ENCODE peak calls at places on chromosomes 13 and 19, in four cellular contexts. T, P, D and F are unnamed samples. For H3K4me1, the result is how much of the 10 kb centered on the place peaks cover.

GRCh38 chr13:112972867-112973576 is 4.0 kb downstream of the MCF2L start:
- DNase-seq in P (no peak), D (no peak), T (no peak), F (peak)

GRCh38 chr13:30388401-30389283 is 33.7 kb upstream of the UBE2L5 start:
- DNase-seq in P (no peak), T (no peak), D (peak), F (no peak)

GRCh38 chr13:100883453-100883852 is 208.9 kb upstream of the TMTC4 start:
- DNase-seq in P (no peak), T (no peak), D (no peak), F (no peak)

GRCh38 chr19:38395381-38396127 is 7.1 kb downstream of the SPRED3 start:
- DNase-seq in T (no peak), D (no peak), P (no peak), F (no peak)

GRCh38 chr19:17149393-17150135 is 65.6 kb upstream of the USE1 start:
- DNase-seq in D (no peak), T (no peak), P (no peak), F (no peak)

GRCh38 chr13:43652751-43653150 is 134.0 kb downstream of the ENOX1 start:
- DNase-seq in T (no peak), P (no peak), D (no peak), F (no peak)

GRCh38 chr13:95352486-95352885 is 51.2 kb upstream of the ABCC4 start:
- DNase-seq in D (no peak), P (no peak), T (no peak), F (no peak)

GRCh38 chr13:66407159-66407558 is 823.0 kb downstream of the PCDH9 start:
- DNase-seq in T (no peak), P (no peak), D (no peak), F (no peak)

GRCh38 chr19:3358919-3359849 is 7.2 kb upstream of the NFIC start:
- DNase-seq in T (peak), D (peak), P (no peak), F (peak)

GRCh38 chr13:106568225-106569003 is 477 bp upstream of the ARGLU1 start:
- DNase-seq in D (no peak), T (no peak), P (no peak), F (no peak)

GRCh38 chr19:8821748-8822241 is 10.3 kb downstream of the ZNF558 start:
- DNase-seq in T (no peak), D (peak), P (no peak), F (no peak)

GRCh38 chr19:16342002-16342715 is 17.5 kb downstream of the KLF2 start:
- DNase-seq in P (no peak), D (no peak), T (peak), F (peak)

GRCh38 chr19:7692417-7693088 is 9.4 kb downstream of the FCER2 start:
- DNase-seq in D (no peak), T (no peak), P (no peak), F (no peak)

GRCh38 chr13:52846567-52847321 is 1.7 kb downstream of the PCDH8 start:
- DNase-seq in T (no peak), D (no peak), P (no peak), F (peak)

GRCh38 chr13:43132228-43132627 is 108.8 kb downstream of the DNAJC15 start:
- DNase-seq in P (no peak), D (no peak), T (peak), F (no peak)

DNA sequence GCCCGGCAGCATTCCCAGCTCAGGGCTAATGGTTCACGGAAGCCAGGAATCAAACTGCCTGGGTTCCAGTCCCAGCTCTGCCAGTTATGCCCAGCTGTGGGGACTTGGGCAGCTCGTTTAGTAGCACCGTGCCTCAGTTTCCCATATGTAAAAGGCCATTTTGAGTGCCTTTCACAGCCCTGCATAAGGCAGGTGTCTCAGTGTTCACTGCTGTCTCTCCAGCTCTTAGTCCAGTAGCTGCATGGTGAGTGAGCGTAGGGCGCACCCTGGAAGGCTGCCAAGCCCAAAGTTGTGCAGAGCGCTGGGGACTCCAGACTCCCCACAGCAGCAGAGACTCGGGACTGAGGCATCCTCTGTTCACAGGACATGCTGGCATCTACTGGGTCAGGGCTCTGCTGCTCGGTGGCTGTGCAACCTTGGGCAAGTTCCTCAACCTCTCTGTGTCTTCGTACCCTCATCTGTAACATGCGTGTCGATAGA is 5.5 kb downstream of the RPL28 start:
- DNase-seq in D (no peak), T (no peak), P (no peak), F (no peak)
- TF ChIP-seq POLR2A in D (no peak), T (no peak), P (no peak), F (no peak)

GRCh38 chr19:55048446-55048845 is 10.4 kb upstream of the GP6 start:
- DNase-seq in P (no peak), D (no peak), T (no peak), F (no peak)
- H3K4me1 ChIP-seq in P (under half), D (under half), T (under half), F (under half)

DNA sequence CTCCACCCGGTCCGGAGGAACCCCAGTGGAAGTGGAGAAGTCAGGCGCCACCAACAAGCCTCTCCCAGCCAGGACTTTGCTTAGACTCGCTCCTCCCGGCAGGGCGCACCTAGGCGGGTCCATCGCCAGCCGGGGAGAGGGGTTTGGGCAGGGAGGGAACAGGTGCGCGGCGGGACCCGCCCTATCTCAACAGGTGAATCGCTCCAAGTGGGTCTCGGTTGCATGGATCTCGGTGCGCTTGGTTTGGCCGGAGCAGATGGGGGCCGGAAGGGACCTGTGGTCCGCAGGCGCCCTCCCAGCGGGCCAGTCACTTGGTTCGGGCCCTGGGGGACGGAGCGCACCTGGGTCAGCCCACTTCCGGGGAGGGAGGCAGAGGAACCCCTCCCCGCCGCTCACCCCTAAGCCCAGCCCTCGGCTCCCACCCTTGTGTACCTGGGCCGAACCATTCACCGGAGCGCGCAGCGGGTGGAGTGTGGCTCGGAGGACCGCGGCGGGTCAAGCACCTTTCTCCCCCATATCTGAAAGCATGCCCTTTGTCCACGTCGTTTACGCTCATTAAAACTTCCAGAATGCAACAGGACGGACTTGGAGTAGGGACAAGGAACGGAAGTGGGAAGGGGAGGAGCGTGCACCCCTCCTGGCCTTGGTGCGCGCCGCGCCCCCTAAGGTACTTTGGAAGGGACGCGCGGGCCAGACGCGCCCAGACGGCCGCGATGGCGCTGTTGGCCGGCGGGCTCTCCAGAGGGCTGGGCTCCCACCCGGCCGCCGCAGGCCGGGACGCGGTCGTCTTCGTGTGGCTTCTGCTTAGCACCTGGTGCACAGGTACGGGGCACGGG is at the start of gene LSR:
- DNase-seq in P (peak), D (no peak), T (peak), F (peak)
- TF ChIP-seq POLR2A in P (no peak), D (peak), T (peak), F (peak)

GRCh38 chr19:47631681-47632446 is 22.9 kb downstream of the BICRA start:
- DNase-seq in P (no peak), T (no peak), D (peak), F (no peak)
- H3K4me1 ChIP-seq in P (under half), T (under half), D (under half), F (under half)

DNA sequence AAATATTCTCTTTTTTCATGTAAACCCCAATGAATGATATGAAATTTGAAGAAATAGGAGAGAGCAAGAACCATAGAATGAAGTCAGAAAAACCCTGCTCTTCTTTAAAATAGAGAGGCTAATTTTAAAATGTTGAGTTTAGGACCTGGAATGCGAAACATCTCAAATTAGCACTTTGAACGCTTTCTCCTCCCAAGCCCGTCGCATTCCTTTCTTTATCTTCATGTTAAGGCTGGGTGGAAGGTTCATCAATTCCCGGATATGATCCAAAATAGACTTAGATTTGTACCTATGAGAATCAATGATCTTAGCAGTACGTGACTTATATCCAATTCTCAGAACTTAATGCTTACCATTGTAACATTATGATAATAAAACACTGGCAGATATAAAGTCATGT is 24.1 kb upstream of the LGALS16 start:
- DNase-seq in D (no peak), P (no peak), T (no peak), F (no peak)
- TF ChIP-seq POLR2A in D (no peak), P (no peak), T (no peak), F (no peak)

DNA sequence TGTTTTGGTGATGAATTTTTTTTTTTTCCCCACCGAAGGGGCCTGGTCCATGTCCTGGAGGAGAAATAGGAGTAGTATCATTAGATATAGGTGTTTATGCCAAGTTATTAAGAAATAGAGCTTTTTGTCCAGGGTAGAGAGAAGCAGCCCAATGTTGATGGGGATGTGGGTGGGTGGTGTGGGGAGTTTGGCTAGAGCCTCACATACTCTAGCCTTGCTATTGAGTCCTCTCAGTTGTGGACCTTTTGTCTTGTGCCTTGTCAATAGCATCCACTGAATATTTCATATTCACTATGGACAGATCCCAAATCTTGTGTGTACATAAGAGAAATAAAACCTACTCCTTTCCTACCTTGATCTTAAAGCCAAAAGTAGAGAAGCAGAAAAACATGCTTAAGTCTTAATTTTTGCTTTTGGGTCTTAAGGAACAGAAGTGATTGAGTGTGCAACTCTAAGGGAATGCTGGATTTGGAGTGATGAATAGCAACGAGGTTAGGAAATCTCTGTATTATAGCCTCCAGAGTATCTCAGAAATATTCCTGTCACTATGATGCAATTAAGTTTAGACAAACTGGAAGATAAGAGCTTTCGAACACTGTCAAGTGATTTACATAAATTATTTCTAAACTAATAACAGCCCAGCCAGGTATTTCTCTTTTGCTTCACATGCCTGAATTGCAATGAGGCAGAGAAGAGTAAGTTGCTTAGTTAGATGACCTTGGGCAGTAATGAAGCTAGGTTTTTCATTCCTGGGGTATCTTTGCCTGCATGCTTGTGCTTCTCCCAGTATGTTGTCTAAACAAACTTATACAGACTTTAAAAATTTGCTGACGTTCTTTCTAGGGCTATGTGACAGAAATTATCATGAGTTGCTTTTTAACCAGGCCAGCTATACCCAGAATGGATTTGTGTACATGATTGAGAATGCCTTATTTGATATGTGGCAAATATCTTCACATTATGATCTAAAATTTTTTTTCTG is 134.3 kb downstream of the LMO7 start:
- DNase-seq in T (no peak), D (no peak), P (no peak), F (no peak)
- H3K4me1 ChIP-seq in T (under half), D (under half), P (under half), F (under half)

DNA sequence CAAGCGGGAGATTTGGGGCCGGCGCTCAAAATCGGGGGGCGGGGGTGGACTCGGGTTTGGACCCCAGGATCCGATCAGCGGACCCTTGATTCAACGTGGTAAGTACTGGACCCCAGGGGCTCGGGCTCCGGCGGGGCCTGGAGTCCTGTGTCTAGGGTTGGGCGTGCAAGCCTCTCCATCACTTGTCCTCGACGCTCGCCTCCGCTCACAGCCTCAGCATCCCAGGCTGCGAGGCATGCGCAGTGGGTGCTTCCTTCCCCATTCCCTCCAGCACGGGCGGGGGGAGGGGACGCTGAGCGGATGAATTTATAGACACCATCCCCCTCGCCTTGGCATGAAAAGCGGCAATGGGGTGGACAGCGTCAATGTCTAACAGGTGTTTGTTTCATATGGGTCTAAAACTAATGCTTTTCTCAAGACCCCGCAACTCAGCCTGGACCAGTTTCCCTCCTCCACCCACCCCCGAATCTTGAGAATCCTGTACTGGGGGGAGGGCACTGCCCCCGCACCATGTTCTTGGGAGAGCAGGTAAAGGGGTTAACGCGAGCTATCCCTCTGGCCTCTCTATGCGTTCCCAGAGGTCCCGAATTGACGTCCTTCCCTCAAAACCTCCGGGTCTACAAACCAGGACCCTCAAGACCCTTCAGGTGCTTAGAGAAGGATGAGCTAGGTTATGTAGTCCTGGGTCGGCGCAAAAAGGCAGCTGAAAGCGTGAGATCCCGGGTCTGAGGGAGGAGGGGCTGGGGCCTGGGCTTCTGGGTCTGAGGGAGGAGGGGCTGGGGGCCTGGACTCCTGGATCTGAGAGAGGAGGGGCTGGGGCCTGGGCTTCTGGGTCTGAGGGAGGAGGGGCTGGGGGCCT is 556 bp downstream of the CPT1C start:
- DNase-seq in D (peak), T (peak), P (no peak), F (no peak)
- TF ChIP-seq POLR2A in D (no peak), T (no peak), P (no peak), F (no peak)

GRCh38 chr13:114073881-114074551 is 58.4 kb downstream of the RASA3 start:
- DNase-seq in D (peak), T (no peak), P (peak), F (no peak)
- H3K4me1 ChIP-seq in D (under half), T (under half), P (under half), F (under half)